ENCODE peak calls at places on chromosomes 11 and 22, in seven cellular contexts. B is IMR-90, K is K562, Y is H1, Q is SK-N-SH, C is GM12878, O is HepG2. H is an unnamed sample.

GRCh38 chr11:10294289-10294953 is 402 bp upstream of the SBF2 start:
- DNase-seq in Y (no peak), K (no peak), B (peak; percentile 87), Q (peak; percentile 61), O (no peak), C (no peak), H (peak; percentile 62)

GRCh38 chr11:61157743-61158142 is 3.5 kb downstream of the VPS37C start:
- DNase-seq in O (no peak), C (no peak), Y (no peak), Q (no peak), B (no peak), K (no peak), H (no peak)

GRCh38 chr11:118147502-118147901 is 5.1 kb downstream of the SCN4B start:
- DNase-seq in Y (no peak), K (peak; percentile 8), O (no peak), B (no peak), Q (no peak), C (no peak), H (no peak)

GRCh38 chr11:124917115-124917637 is 1.9 kb upstream of the HEPN1 start:
- DNase-seq in K (no peak), B (peak; percentile 89), C (no peak), O (peak; percentile 16), Q (no peak), Y (no peak), H (no peak)

GRCh38 chr22:21778705-21779363 is 43.2 kb upstream of the YPEL1 start:
- DNase-seq in Y (no peak), Q (no peak), B (peak; percentile 90), O (no peak), C (no peak), K (peak; percentile 86), H (no peak)

GRCh38 chr11:19121646-19122045 is 4.7 kb downstream of the ZDHHC13 start:
- DNase-seq in Q (no peak), Y (no peak), K (peak; percentile 16), C (no peak), B (peak; percentile 4), O (no peak), H (no peak)

GRCh38 chr22:47434336-47435203 is 672.1 kb downstream of the TBC1D22A start:
- DNase-seq in O (no peak), C (no peak), K (no peak), Y (no peak), B (no peak), Q (no peak), H (no peak)

GRCh38 chr11:69816671-69817070 is 2.5 kb downstream of the FGF3 start:
- DNase-seq in B (no peak), K (no peak), C (no peak), Y (no peak), Q (peak; percentile 78), O (no peak), H (no peak)

GRCh38 chr11:112270551-112271180 is 10.0 kb upstream of the PLET1 start:
- DNase-seq in Y (no peak), B (no peak), O (no peak), Q (no peak), K (peak; percentile 59), C (no peak), H (no peak)

GRCh38 chr11:130180491-130180890 is 20.9 kb downstream of the ST14 start:
- DNase-seq in B (peak; percentile 39), C (no peak), Y (no peak), K (no peak), Q (no peak), O (no peak), H (no peak)

GRCh38 chr11:12123177-12123576 is 12.8 kb downstream of the MICAL2 start:
- DNase-seq in B (peak; percentile 85), C (no peak), Q (no peak), Y (no peak), O (no peak), K (no peak), H (no peak)

GRCh38 chr11:26712497-26712896 is 9.4 kb downstream of the SLC5A12 start:
- DNase-seq in C (no peak), B (no peak), Y (no peak), Q (no peak), K (no peak), O (no peak), H (no peak)

GRCh38 chr11:1507381-1508140 is 21.0 kb upstream of the MOB2 start:
- DNase-seq in B (no peak), C (no peak), K (no peak), O (no peak), Q (no peak), Y (no peak), H (no peak)

GRCh38 chr11:29486301-29486700 is 530.5 kb downstream of the KCNA4 start:
- DNase-seq in C (no peak), O (no peak), Q (no peak), B (no peak), K (no peak), Y (no peak), H (no peak)

GRCh38 chr22:30906946-30907345 is 61.6 kb downstream of the MORC2 start:
- DNase-seq in O (no peak), Y (no peak), B (no peak), C (no peak), Q (no peak), K (no peak), H (no peak)

GRCh38 chr11:81644239-81644840 is 1089.3 kb downstream of the FAM181B start:
- DNase-seq in C (no peak), Y (no peak), O (peak; percentile 60), Q (peak; percentile 33), B (peak; percentile 23), K (peak; percentile 23), H (peak; percentile 56)

GRCh38 chr22:43624144-43624998 is 187.7 kb downstream of the EFCAB6 start:
- DNase-seq in Q (no peak), O (peak; percentile 17), C (no peak), K (no peak), B (no peak), Y (no peak), H (peak; percentile 59)

GRCh38 chr11:67657300-67657699 is 6.8 kb upstream of the ACY3 start:
- DNase-seq in O (no peak), Y (no peak), Q (no peak), B (no peak), K (no peak), C (no peak), H (no peak)

GRCh38 chr11:125285844-125286243 is 121.3 kb downstream of the PKNOX2 start:
- DNase-seq in O (no peak), K (no peak), B (no peak), Q (no peak), Y (no peak), C (no peak), H (no peak)

GRCh38 chr22:33789690-33790253 is 130.5 kb downstream of the LARGE1 start:
- DNase-seq in Q (no peak), Y (no peak), K (no peak), C (peak; percentile 56), B (no peak), O (no peak), H (no peak)

GRCh38 chr22:42856179-42856864 is 751 bp downstream of the ARFGAP3 start:
- DNase-seq in Y (no peak), K (peak; percentile 51), Q (no peak), O (peak; percentile 25), C (no peak), B (peak; percentile 22), H (no peak)

GRCh38 chr11:103055174-103055890 is 36.6 kb downstream of the DCUN1D5 start:
- DNase-seq in C (no peak), O (peak; percentile 32), Q (peak; percentile 12), Y (no peak), B (peak; percentile 65), K (peak; percentile 22), H (no peak)

GRCh38 chr11:114010931-114011330 is 36.0 kb downstream of the HTR3A start:
- DNase-seq in Y (no peak), O (no peak), C (no peak), Q (no peak), K (no peak), B (no peak), H (no peak)

GRCh38 chr11:118650366-118650765 is 29.1 kb downstream of the TREH start:
- DNase-seq in B (no peak), K (no peak), O (no peak), C (no peak), Q (no peak), Y (no peak), H (no peak)

GRCh38 chr22:39690901-39691620 is 120.5 kb downstream of the CACNA1I start:
- DNase-seq in K (peak; percentile 31), C (no peak), Y (no peak), B (no peak), O (no peak), Q (peak; percentile 83), H (no peak)

GRCh38 chr11:85827768-85828639 is 17.1 kb upstream of the SYTL2 start:
- DNase-seq in Y (no peak), O (no peak), K (no peak), C (no peak), Q (no peak), B (peak; percentile 91), H (peak; percentile 69)

GRCh38 chr11:90204832-90205646 is 17.8 kb downstream of the CHORDC1 start:
- DNase-seq in K (peak; percentile 56), B (peak; percentile 66), Y (no peak), Q (peak; percentile 34), C (no peak), O (peak; percentile 66), H (peak; percentile 69)
- TF ChIP-seq RFX5 in K (no peak), B (no peak), Y (no peak), Q (no peak), C (no peak), O (no peak), H (no peak)

GRCh38 chr22:24067587-24068376 is 56.7 kb downstream of the CABIN1 start:
- DNase-seq in K (no peak), Y (no peak), C (no peak), O (no peak), Q (no peak), B (no peak), H (no peak)
- TF ChIP-seq RFX5 in K (no peak), Y (no peak), C (no peak), O (no peak), Q (no peak), B (no peak), H (no peak)

GRCh38 chr11:3837793-3838192 is 3.0 kb downstream of the RHOG start:
- DNase-seq in K (peak; percentile 89), B (no peak), C (no peak), Q (no peak), Y (no peak), O (no peak), H (no peak)

GRCh38 chr11:3840289-3840869 is 380 bp downstream of the RHOG start:
- DNase-seq in Y (no peak), O (no peak), K (no peak), C (no peak), B (no peak), Q (peak; percentile 60), H (no peak)

GRCh38 chr11:3840870-3841425 is at the start of gene RHOG:
- DNase-seq in C (no peak), Q (peak; percentile 97), K (peak; percentile 92), O (peak; percentile 35), Y (no peak), B (peak; percentile 76), H (peak; percentile 87)

GRCh38 chr11:3836903-3837302 is 3.9 kb downstream of the RHOG start:
- DNase-seq in K (peak; percentile 59), B (no peak), O (no peak), Y (no peak), C (no peak), Q (no peak), H (no peak)

GRCh38 chr11:3838504-3838903 is 2.3 kb downstream of the RHOG start:
- DNase-seq in C (no peak), B (no peak), Q (no peak), O (no peak), Y (no peak), K (no peak), H (no peak)
- TF ChIP-seq RFX5 in C (no peak), B (no peak), Q (no peak), O (no peak), Y (no peak), K (no peak), H (no peak)

GRCh38 chr11:22787565-22788162 is 41.9 kb downstream of the SVIP start:
- DNase-seq in K (peak; percentile 54), Q (peak; percentile 46), Y (no peak), O (peak; percentile 45), B (peak; percentile 56), C (no peak), H (peak; percentile 8)
- TF ChIP-seq RFX5 in K (no peak), Q (peak; percentile 32), Y (no peak), O (no peak), B (no peak), C (no peak), H (no peak)